ENCODE peak calls at places on chromosomes 12 and 14, in five cellular contexts. One of them, this sample, is unnamed. For H3K9me3, the result is how much of the 10 kb centered on the place peaks cover.

GRCh38 chr14:64828096-64828495 is 51.6 kb downstream of the SPTB start:
- DNase-seq in SK-N-SH: no peak
- DNase-seq in HepG2: no peak
- DNase-seq in H1: no peak
- DNase-seq in HCT116: no peak
- DNase-seq in this sample: no peak

GRCh38 chr14:94394025-94394493 is 5.7 kb upstream of the SERPINA1 start:
- DNase-seq in SK-N-SH: no peak
- DNase-seq in HepG2: peak
- DNase-seq in H1: no peak
- DNase-seq in HCT116: no peak
- DNase-seq in this sample: no peak

GRCh38 chr12:75908961-75909699 is 122.4 kb downstream of the PHLDA1 start:
- DNase-seq in SK-N-SH: peak
- DNase-seq in HepG2: peak
- DNase-seq in H1: no peak
- DNase-seq in HCT116: no peak
- DNase-seq in this sample: no peak

GRCh38 chr12:131828671-131829350 is 618 bp downstream of the MMP17 start:
- DNase-seq in SK-N-SH: peak
- DNase-seq in HepG2: no peak
- DNase-seq in H1: no peak
- DNase-seq in HCT116: no peak
- DNase-seq in this sample: no peak

GRCh38 chr12:108832730-108833354 is 24.5 kb downstream of the SSH1 start:
- DNase-seq in SK-N-SH: no peak
- DNase-seq in HepG2: no peak
- DNase-seq in H1: no peak
- DNase-seq in HCT116: no peak
- DNase-seq in this sample: no peak

GRCh38 chr14:60153996-60154395 is 11.2 kb downstream of the DHRS7 start:
- DNase-seq in SK-N-SH: no peak
- DNase-seq in HepG2: no peak
- DNase-seq in H1: no peak
- DNase-seq in HCT116: no peak
- DNase-seq in this sample: no peak

GRCh38 chr12:1435044-1435443 is 159.3 kb downstream of the FBXL14 start:
- DNase-seq in SK-N-SH: no peak
- DNase-seq in HepG2: no peak
- DNase-seq in H1: no peak
- DNase-seq in HCT116: no peak
- DNase-seq in this sample: no peak

GRCh38 chr14:92944976-92945375 is 22.0 kb downstream of the CHGA start:
- DNase-seq in SK-N-SH: peak
- DNase-seq in HepG2: no peak
- DNase-seq in H1: no peak
- DNase-seq in HCT116: no peak
- DNase-seq in this sample: no peak

GRCh38 chr12:10068634-10069033 is 30.2 kb downstream of the CLEC1A start:
- DNase-seq in SK-N-SH: no peak
- DNase-seq in HepG2: no peak
- DNase-seq in H1: no peak
- DNase-seq in HCT116: no peak
- DNase-seq in this sample: no peak

GRCh38 chr12:95836630-95837239 is 22.0 kb upstream of the SNRPF start:
- DNase-seq in SK-N-SH: no peak
- DNase-seq in HepG2: no peak
- DNase-seq in H1: no peak
- DNase-seq in HCT116: no peak
- DNase-seq in this sample: no peak

GRCh38 chr12:52020539-52021336 is 14.0 kb downstream of the TAMALIN start:
- DNase-seq in SK-N-SH: peak
- DNase-seq in HepG2: peak
- DNase-seq in H1: peak
- DNase-seq in HCT116: no peak
- DNase-seq in this sample: no peak

GRCh38 chr12:128872303-128872702 is 19.0 kb downstream of the GLT1D1 start:
- DNase-seq in SK-N-SH: no peak
- DNase-seq in HepG2: no peak
- DNase-seq in H1: no peak
- DNase-seq in HCT116: no peak
- DNase-seq in this sample: no peak

GRCh38 chr14:61765225-61765943 is 3.2 kb downstream of the SNAPC1 start:
- DNase-seq in SK-N-SH: no peak
- DNase-seq in HepG2: no peak
- DNase-seq in H1: no peak
- DNase-seq in HCT116: no peak
- DNase-seq in this sample: no peak
- H3K9ac ChIP-seq in SK-N-SH: no peak
- H3K9ac ChIP-seq in HepG2: no peak
- H3K9ac ChIP-seq in H1: no peak
- H3K9ac ChIP-seq in HCT116: no peak
- H3K9ac ChIP-seq in this sample: peak

GRCh38 chr12:34300376-34301250 is 278.3 kb downstream of the ALG10 start:
- DNase-seq in SK-N-SH: no peak
- DNase-seq in HepG2: no peak
- DNase-seq in H1: no peak
- DNase-seq in HCT116: no peak
- DNase-seq in this sample: no peak
- H3K9me3 ChIP-seq in SK-N-SH: under half
- H3K9me3 ChIP-seq in HepG2: under half
- H3K9me3 ChIP-seq in H1: half or more
- H3K9me3 ChIP-seq in HCT116: under half
- H3K9me3 ChIP-seq in this sample: under half

GRCh38 chr12:26097046-26097878 is 27.6 kb downstream of the BHLHE41 start:
- DNase-seq in SK-N-SH: peak
- DNase-seq in HepG2: peak
- DNase-seq in H1: no peak
- DNase-seq in HCT116: peak
- DNase-seq in this sample: peak
- TF ChIP-seq POLR2AphosphoS5 in SK-N-SH: no peak
- TF ChIP-seq POLR2AphosphoS5 in HepG2: no peak
- TF ChIP-seq POLR2AphosphoS5 in H1: no peak
- TF ChIP-seq POLR2AphosphoS5 in HCT116: no peak
- TF ChIP-seq POLR2AphosphoS5 in this sample: no peak

GRCh38 chr12:56206373-56207166 is 15.2 kb downstream of the RNF41 start:
- DNase-seq in SK-N-SH: peak
- DNase-seq in HepG2: peak
- DNase-seq in H1: no peak
- DNase-seq in HCT116: no peak
- DNase-seq in this sample: no peak
- H3K9ac ChIP-seq in SK-N-SH: no peak
- H3K9ac ChIP-seq in HepG2: no peak
- H3K9ac ChIP-seq in H1: no peak
- H3K9ac ChIP-seq in HCT116: no peak
- H3K9ac ChIP-seq in this sample: no peak

GRCh38 chr14:105888784-105889665 is 362.6 kb downstream of the TMEM121 start:
- DNase-seq in SK-N-SH: no peak
- DNase-seq in HepG2: no peak
- DNase-seq in H1: no peak
- DNase-seq in HCT116: no peak
- DNase-seq in this sample: no peak

GRCh38 chr14:105891631-105892452 is 365.5 kb downstream of the TMEM121 start:
- DNase-seq in SK-N-SH: no peak
- DNase-seq in HepG2: no peak
- DNase-seq in H1: no peak
- DNase-seq in HCT116: no peak
- DNase-seq in this sample: no peak

GRCh38 chr14:105889666-105890473 is 363.5 kb downstream of the TMEM121 start:
- DNase-seq in SK-N-SH: peak
- DNase-seq in HepG2: no peak
- DNase-seq in H1: no peak
- DNase-seq in HCT116: no peak
- DNase-seq in this sample: no peak

GRCh38 chr14:105890474-105891220 is 364.3 kb downstream of the TMEM121 start:
- DNase-seq in SK-N-SH: no peak
- DNase-seq in HepG2: no peak
- DNase-seq in H1: no peak
- DNase-seq in HCT116: no peak
- DNase-seq in this sample: no peak

GRCh38 chr14:105891221-105891602 is 364.8 kb downstream of the TMEM121 start:
- DNase-seq in SK-N-SH: no peak
- DNase-seq in HepG2: no peak
- DNase-seq in H1: no peak
- DNase-seq in HCT116: no peak
- DNase-seq in this sample: no peak
- H3K9me3 ChIP-seq in SK-N-SH: under half
- H3K9me3 ChIP-seq in HepG2: under half
- H3K9me3 ChIP-seq in H1: half or more
- H3K9me3 ChIP-seq in HCT116: under half
- H3K9me3 ChIP-seq in this sample: under half

GRCh38 chr14:88551936-88552565 is 2.8 kb downstream of the PTPN21 start:
- DNase-seq in SK-N-SH: peak
- DNase-seq in HepG2: no peak
- DNase-seq in H1: no peak
- DNase-seq in HCT116: no peak
- DNase-seq in this sample: no peak

GRCh38 chr14:88552859-88553258 is 1.9 kb downstream of the PTPN21 start:
- DNase-seq in SK-N-SH: no peak
- DNase-seq in HepG2: peak
- DNase-seq in H1: no peak
- DNase-seq in HCT116: no peak
- DNase-seq in this sample: no peak

GRCh38 chr14:88556581-88556980 is 1.8 kb upstream of the PTPN21 start:
- DNase-seq in SK-N-SH: no peak
- DNase-seq in HepG2: no peak
- DNase-seq in H1: no peak
- DNase-seq in HCT116: no peak
- DNase-seq in this sample: no peak

GRCh38 chr14:88553886-88554457 is 835 bp downstream of the PTPN21 start:
- DNase-seq in SK-N-SH: no peak
- DNase-seq in HepG2: no peak
- DNase-seq in H1: no peak
- DNase-seq in HCT116: no peak
- DNase-seq in this sample: no peak

GRCh38 chr14:88554458-88555286 is at the start of gene PTPN21:
- DNase-seq in SK-N-SH: peak
- DNase-seq in HepG2: peak
- DNase-seq in H1: no peak
- DNase-seq in HCT116: no peak
- DNase-seq in this sample: no peak
- TF ChIP-seq POLR2AphosphoS5 in SK-N-SH: peak
- TF ChIP-seq POLR2AphosphoS5 in HepG2: no peak
- TF ChIP-seq POLR2AphosphoS5 in H1: no peak
- TF ChIP-seq POLR2AphosphoS5 in HCT116: peak
- TF ChIP-seq POLR2AphosphoS5 in this sample: no peak

DNA sequence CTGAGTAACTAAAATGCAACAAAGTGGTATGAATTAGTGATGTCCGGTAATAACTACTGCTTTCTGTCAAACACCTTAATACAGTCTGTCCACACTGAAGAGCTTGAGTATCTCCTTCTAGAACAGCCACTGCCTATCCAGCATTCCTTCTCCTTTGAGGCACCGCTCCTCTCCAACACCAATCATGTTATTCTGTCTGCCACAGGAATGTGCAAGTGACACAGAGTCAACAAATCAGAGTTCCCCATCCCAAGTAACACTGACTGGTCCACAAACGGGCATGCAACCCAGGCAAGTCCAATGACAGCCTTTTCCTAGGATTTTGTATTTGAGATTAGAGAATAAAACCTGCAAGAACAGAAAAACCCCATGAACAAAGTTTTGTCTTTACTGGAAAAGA is 3.8 kb downstream of the GXYLT1 start:
- DNase-seq in SK-N-SH: no peak
- DNase-seq in HepG2: peak
- DNase-seq in H1: no peak
- DNase-seq in HCT116: no peak
- DNase-seq in this sample: no peak
- H3K9ac ChIP-seq in SK-N-SH: no peak
- H3K9ac ChIP-seq in HepG2: no peak
- H3K9ac ChIP-seq in H1: no peak
- H3K9ac ChIP-seq in HCT116: no peak
- H3K9ac ChIP-seq in this sample: no peak

GRCh38 chr12:25710149-25710548 is 157.1 kb upstream of the LMNTD1 start:
- DNase-seq in SK-N-SH: no peak
- DNase-seq in HepG2: no peak
- DNase-seq in H1: no peak
- DNase-seq in HCT116: no peak
- DNase-seq in this sample: no peak
- H3K9me3 ChIP-seq in SK-N-SH: under half
- H3K9me3 ChIP-seq in HepG2: under half
- H3K9me3 ChIP-seq in H1: under half
- H3K9me3 ChIP-seq in HCT116: under half
- H3K9me3 ChIP-seq in this sample: under half